ENCODE peak calls at places on chromosomes 4 and X, in four cellular contexts. Y is HepG2, L is DND-41, C is GM23248. G is an unnamed sample.

GRCh38 chr4:170884965-170885583 is 795.3 kb upstream of the AADAT start:
- DNase-seq in L (no peak), Y (no peak), C (no peak), G (peak)

GRCh38 chrX:118182050-118182449 is 65.4 kb upstream of the KLHL13 start:
- DNase-seq in C (peak), Y (no peak), L (no peak), G (no peak)

GRCh38 chr4:99156992-99157391 is 12.9 kb upstream of the ADH4 start:
- DNase-seq in Y (peak), L (no peak), C (peak), G (no peak)

GRCh38 chrX:52870041-52870440 is 2.2 kb upstream of the XAGE3 start:
- DNase-seq in L (no peak), Y (no peak), C (peak), G (no peak)

GRCh38 chrX:152428596-152428995 is 22.5 kb downstream of the GABRA3 start:
- DNase-seq in C (no peak), L (no peak), Y (no peak), G (no peak)

GRCh38 chr4:181896609-181897008 is 346.6 kb upstream of the TENM3 start:
- DNase-seq in L (no peak), Y (no peak), C (no peak), G (no peak)

GRCh38 chr4:98516042-98516440 is 142.4 kb downstream of the TSPAN5 start:
- DNase-seq in C (peak), Y (peak), L (no peak), G (no peak)

GRCh38 chrX:69163936-69164741 is 1.1 kb downstream of the PJA1 start:
- DNase-seq in Y (no peak), C (peak), L (peak), G (no peak)

GRCh38 chr4:113951263-113951662 is 28.2 kb downstream of the ARSJ start:
- DNase-seq in L (no peak), C (peak), Y (no peak), G (no peak)

GRCh38 chr4:24557036-24558022 is 27.0 kb downstream of the DHX15 start:
- DNase-seq in Y (no peak), L (no peak), C (peak), G (no peak)

GRCh38 chrX:13283512-13283911 is 36.3 kb downstream of the ATXN3L start:
- DNase-seq in Y (no peak), C (peak), L (no peak), G (no peak)

GRCh38 chr4:175290401-175290800 is 372.2 kb downstream of the ADAM29 start:
- DNase-seq in L (no peak), C (no peak), Y (no peak), G (no peak)

GRCh38 chrX:151935358-151935757 is 22.7 kb downstream of the MAGEA4 start:
- DNase-seq in L (no peak), C (no peak), Y (no peak), G (no peak)

GRCh38 chr4:69881173-69881773 is 21.3 kb upstream of the SULT1E1 start:
- DNase-seq in L (peak), Y (peak), C (peak), G (no peak)

GRCh38 chr4:127668770-127669169 is 36.0 kb downstream of the INTU start:
- DNase-seq in Y (no peak), L (no peak), C (no peak), G (no peak)

GRCh38 chr4:10184051-10184450 is 67.5 kb upstream of the WDR1 start:
- DNase-seq in C (peak), L (no peak), Y (no peak), G (no peak)

GRCh38 chrX:47218920-47219815 is 687 bp downstream of the CDK16 start:
- DNase-seq in C (peak), Y (no peak), L (peak), G (no peak)

GRCh38 chrX:150544835-150545790 is 23.3 kb upstream of the MTM1 start:
- DNase-seq in C (no peak), Y (no peak), L (no peak), G (no peak)

GRCh38 chrX:13381514-13381913 is 61.7 kb upstream of the ATXN3L start:
- DNase-seq in C (peak), L (no peak), Y (no peak), G (no peak)

GRCh38 chr4:176044589-176044951 is 21.1 kb upstream of the WDR17 start:
- DNase-seq in Y (no peak), C (peak), L (no peak), G (no peak)

GRCh38 chrX:39063037-39063436 is 261.8 kb downstream of the MID1IP1 start:
- DNase-seq in L (no peak), Y (no peak), C (no peak), G (no peak)

GRCh38 chr4:185508162-185508561 is 27.1 kb downstream of the PDLIM3 start:
- DNase-seq in C (no peak), L (no peak), Y (peak), G (no peak)

GRCh38 chrX:39195156-39195555 is 393.9 kb downstream of the MID1IP1 start:
- DNase-seq in L (peak), C (no peak), Y (no peak), G (no peak)

GRCh38 chr4:109921384-109921808 is 8.7 kb downstream of the EGF start:
- DNase-seq in C (peak), L (no peak), Y (no peak), G (no peak)

GRCh38 chr4:3446631-3447320 is 5.0 kb downstream of the HGFAC start:
- DNase-seq in Y (no peak), C (no peak), L (no peak), G (no peak)

GRCh38 chrX:52852110-52852872 is 15.6 kb downstream of the XAGE3 start:
- DNase-seq in Y (no peak), C (peak), L (no peak), G (no peak)

GRCh38 chrX:54042609-54043010 is 1.7 kb downstream of the PHF8 start:
- DNase-seq in C (peak), L (peak), Y (peak), G (no peak)

GRCh38 chr4:37758226-37758625 is 68.3 kb upstream of the PGM2 start:
- DNase-seq in C (peak), L (no peak), Y (peak), G (no peak)

GRCh38 chr4:109164011-109164410 is 138.4 kb downstream of the COL25A1 start:
- DNase-seq in Y (peak), C (peak), L (no peak), G (no peak)

GRCh38 chr4:87100093-87100634 is 120.3 kb downstream of the KLHL8 start:
- DNase-seq in C (no peak), L (no peak), Y (peak), G (no peak)

GRCh38 chrX:82087699-82088098 is 885.8 kb downstream of the SH3BGRL start:
- DNase-seq in L (peak), C (no peak), Y (no peak), G (no peak)

GRCh38 chrX:130529531-130529930 is 127.7 kb downstream of the RBMX2 start:
- DNase-seq in C (peak), Y (no peak), L (no peak), G (no peak)

GRCh38 chrX:6384391-6384790 is 150.5 kb downstream of the VCX3A start:
- DNase-seq in L (no peak), Y (no peak), C (no peak), G (no peak)

GRCh38 chrX:71652405-71652804 is 14.9 kb upstream of the LOC101059915 start:
- DNase-seq in Y (peak), L (peak), C (peak), G (peak)

GRCh38 chr4:41745292-41746024 is 3.1 kb downstream of the PHOX2B start:
- DNase-seq in L (no peak), Y (no peak), C (no peak), G (no peak)

GRCh38 chr4:41748074-41748787 is at the start of gene PHOX2B:
- DNase-seq in L (no peak), C (no peak), Y (no peak), G (no peak)

GRCh38 chr4:41747230-41748055 is 1.1 kb downstream of the PHOX2B start:
- DNase-seq in Y (no peak), L (no peak), C (no peak), G (no peak)

GRCh38 chr4:41746025-41746439 is 2.5 kb downstream of the PHOX2B start:
- DNase-seq in L (no peak), Y (no peak), C (peak), G (no peak)

GRCh38 chr4:41746440-41747229 is 1.9 kb downstream of the PHOX2B start:
- DNase-seq in C (no peak), Y (no peak), L (no peak), G (no peak)
- TF ChIP-seq EZH2 in C (peak), Y (no peak), L (no peak), G (no peak)

DNA sequence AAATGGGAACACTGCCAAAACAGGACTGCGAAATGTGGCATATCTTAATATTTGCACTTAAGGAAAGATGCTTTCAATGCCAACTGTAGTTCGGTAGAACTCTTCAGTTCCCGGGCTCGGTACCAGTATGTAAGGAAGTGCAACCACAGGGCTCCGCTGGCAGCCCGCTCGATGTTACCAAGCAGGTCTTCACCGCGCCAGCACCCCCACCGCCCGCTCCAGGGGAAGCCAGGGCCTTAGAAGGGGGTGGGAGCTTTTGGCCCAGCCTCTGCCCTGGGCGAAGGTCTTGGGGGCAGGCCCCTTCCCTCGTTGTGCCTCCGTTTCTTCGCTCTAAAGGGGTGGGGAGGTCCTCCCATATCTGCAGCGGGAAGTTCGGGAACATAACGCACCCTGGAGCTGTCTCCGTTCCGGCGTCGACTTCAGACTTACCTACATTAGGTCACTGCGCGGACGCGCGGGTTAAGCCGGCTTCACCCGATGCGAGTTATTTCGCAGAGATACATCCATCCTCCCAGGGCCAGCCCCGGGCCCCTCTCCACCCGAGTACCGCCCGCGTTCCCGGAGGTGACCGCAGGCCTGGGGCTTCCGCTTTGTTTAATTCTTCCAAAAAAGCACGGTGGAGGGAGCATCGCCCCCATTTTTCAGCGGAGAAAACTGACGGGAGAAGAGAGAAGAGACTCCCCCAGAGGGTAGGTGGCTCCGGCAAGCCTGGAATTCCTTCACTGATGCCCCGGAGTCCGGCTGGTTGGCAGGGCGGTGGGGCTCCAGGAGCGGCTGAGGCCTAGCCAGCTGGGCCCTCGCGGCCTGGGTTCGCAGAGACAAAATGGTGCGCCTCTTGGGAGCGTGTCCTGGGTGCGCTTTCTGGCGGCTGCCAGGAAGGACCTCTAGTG is 1.0 kb upstream of the HMX1 start:
- DNase-seq in C (no peak), Y (no peak), L (no peak), G (no peak)
- TF ChIP-seq EZH2 in C (peak), Y (peak), L (no peak), G (no peak)

GRCh38 chrX:141733371-141733770 is 34.8 kb upstream of the SPANXD start:
- DNase-seq in Y (no peak), C (no peak), L (no peak), G (no peak)
- TF ChIP-seq EZH2 in Y (no peak), C (no peak), L (no peak), G (no peak)

GRCh38 chr4:152588869-152589268 is 53.0 kb upstream of the FBXW7 start:
- DNase-seq in L (no peak), C (no peak), Y (no peak), G (no peak)

GRCh38 chr4:152587127-152587526 is 51.2 kb upstream of the FBXW7 start:
- DNase-seq in Y (no peak), C (no peak), L (no peak), G (no peak)

GRCh38 chr4:152585036-152585439 is 49.1 kb upstream of the FBXW7 start:
- DNase-seq in L (no peak), Y (no peak), C (no peak), G (no peak)

GRCh38 chr4:152590179-152591031 is 54.5 kb upstream of the FBXW7 start:
- DNase-seq in L (no peak), C (peak), Y (no peak), G (peak)

GRCh38 chr4:152586668-152587067 is 50.8 kb upstream of the FBXW7 start:
- DNase-seq in Y (peak), L (no peak), C (no peak), G (no peak)
- TF ChIP-seq EZH2 in Y (no peak), L (no peak), C (no peak), G (no peak)

DNA sequence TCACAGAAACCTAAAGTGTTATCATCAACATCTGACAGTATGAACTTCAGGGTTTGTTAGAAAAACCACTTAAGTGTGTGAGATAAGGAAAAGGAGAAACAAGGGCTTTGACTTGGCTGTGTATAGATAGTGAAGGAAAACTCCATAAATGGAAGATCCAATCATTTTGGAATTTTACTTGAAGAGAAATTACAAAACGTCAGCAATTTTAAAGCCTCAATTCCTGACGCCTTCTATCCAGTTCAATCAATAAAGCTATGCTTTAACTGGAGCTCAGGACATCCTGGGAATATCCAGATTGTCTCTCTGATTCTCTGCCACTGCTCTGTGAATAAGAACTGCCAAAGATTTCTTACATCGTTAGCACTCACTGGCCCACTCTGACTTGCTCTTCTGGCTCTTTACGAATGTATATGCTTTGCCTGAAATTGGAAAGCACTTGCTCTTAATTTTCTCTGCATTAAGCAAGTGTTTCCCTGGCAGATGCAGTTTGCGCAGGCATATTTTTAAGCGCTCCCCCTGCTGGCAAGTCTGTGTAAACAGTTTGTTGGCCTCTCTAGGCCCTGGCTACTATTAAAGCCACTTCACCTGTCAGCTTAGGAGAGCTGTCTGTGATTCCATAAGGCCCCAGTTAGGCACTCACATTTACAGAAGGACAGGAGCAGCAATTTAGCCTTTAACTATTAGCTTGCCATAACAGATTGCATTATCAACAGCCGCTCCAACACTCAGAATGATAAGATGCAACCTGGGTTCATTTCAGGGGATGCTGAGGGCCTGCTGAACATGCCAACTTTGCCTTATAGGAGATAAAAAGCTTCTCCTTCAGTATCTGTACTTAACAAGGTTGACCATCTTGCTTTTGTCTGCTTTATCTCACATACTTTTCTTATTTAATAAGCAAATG is 251.4 kb upstream of the DDX53 start:
- DNase-seq in C (peak), L (peak), Y (peak), G (peak)
- TF ChIP-seq EZH2 in C (no peak), L (no peak), Y (no peak), G (no peak)

GRCh38 chr4:76898385-76898692 is 395 bp upstream of the SOWAHB start:
- DNase-seq in L (no peak), C (no peak), Y (no peak), G (no peak)
- TF ChIP-seq EZH2 in L (no peak), C (peak), Y (no peak), G (no peak)

DNA sequence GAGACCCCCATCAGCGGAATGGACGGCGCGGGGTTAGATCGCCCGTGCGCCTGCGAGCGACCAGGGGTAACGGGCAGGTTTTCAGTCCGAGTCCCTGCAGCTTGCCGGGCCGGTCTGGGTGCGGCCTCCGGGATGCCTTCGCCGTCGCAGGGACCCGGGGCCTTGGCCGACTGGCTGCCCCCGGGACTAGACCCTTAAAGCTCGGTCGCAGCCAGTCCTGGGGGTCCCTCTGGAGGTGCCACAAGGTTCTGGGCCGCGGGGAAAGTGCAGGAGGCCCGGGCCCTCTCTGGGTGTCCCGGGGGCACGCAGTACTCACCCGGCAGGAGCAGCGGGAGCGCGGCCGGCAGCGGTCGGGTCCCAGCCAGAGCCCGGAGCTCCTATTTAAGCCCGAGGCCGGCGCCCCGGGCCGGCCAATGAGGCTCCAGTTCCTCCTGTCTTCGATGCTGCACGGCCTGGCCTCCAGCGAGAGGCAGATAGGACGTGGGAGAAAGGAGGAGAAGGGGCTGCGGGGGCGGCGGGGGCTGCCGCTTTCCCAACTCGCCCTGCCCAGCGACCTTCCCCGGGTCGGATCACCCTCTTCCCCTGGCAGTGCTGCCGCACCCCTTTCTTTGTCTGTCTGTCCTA is at the start of gene SPON2:
- DNase-seq in Y (peak), C (peak), L (no peak), G (no peak)
- TF ChIP-seq EZH2 in Y (no peak), C (peak), L (no peak), G (no peak)

DNA sequence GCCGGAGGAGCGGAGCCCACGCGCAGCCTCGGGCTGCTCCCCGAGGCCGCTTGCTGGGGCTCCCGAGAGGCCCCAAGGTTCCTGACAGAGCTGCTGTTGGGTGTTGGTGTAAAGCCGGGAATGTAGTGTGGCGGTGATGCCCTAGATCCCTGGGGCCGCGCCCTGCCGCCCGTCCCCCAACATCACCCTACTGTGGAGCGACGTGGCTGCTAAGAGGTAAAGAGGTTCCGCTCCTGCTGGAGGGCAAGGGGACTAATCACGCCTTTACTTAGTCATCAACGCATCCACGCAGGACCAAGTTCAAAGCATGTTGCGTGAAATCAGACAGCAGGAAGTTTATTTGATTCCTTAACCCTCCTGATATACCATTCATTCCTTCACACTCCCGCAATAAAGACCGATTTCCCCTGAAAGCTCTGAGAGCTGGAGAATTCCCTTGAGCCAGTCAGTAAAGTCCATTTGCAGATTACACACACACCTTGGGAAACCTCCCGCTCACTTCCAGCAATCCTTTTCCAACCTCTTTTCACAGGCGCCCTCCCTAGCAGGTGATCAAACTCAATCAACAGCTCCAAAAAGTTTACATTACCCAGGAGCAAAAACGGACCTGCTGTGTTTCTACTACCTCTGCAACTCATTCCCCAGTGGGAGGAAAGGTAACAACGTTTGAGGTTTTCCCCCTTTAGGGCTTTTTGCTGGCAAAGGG is 578 bp upstream of the GABRA2 start:
- DNase-seq in L (no peak), C (no peak), Y (no peak), G (no peak)
- TF ChIP-seq EZH2 in L (no peak), C (peak), Y (no peak), G (no peak)